ENCODE peak calls at places on chromosomes 5 and 9, in six cellular contexts. Z is GM12892; K is activated effector memory CD4-positive, alpha-beta T cell treated with Interleukin-2 at 50 U/mL for 16 hours; J is NCI-H510A; V is OCI-LY7; M is naive B cell. E is an unnamed sample.

GRCh38 chr5:78280261-78280660 is 14.2 kb downstream of the AP3B1 start:
- DNase-seq in Z (no peak), K (no peak), J (no peak), V (no peak), M (no peak), E (no peak)

GRCh38 chr9:82882133-82882532 is 180.8 kb downstream of the RASEF start:
- DNase-seq in Z (no peak), K (no peak), J (no peak), V (no peak), M (no peak), E (no peak)

GRCh38 chr9:136832581-136832980 is 9.7 kb upstream of the AJM1 start:
- DNase-seq in Z (no peak), K (no peak), J (no peak), V (no peak), M (no peak), E (no peak)

GRCh38 chr9:137243626-137244485 is 2.8 kb downstream of the TUBB4B start:
- DNase-seq in Z (no peak), K (no peak), J (no peak), V (no peak), M (no peak), E (no peak)

GRCh38 chr5:140795259-140795641 is 598 bp downstream of the PCDHA2 start:
- DNase-seq in Z (no peak), K (no peak), J (no peak), V (no peak), M (no peak), E (peak; percentile 36)

GRCh38 chr5:10279925-10280720 is 27.6 kb downstream of the CMBL start:
- DNase-seq in Z (no peak), K (no peak), J (no peak), V (no peak), M (no peak), E (no peak)

GRCh38 chr5:165325201-165325600 is 1819.8 kb downstream of the MAT2B start:
- DNase-seq in Z (no peak), K (no peak), J (no peak), V (no peak), M (no peak), E (no peak)

GRCh38 chr5:73067213-73067612 is 53.2 kb upstream of the TMEM171 start:
- DNase-seq in Z (no peak), K (no peak), J (no peak), V (no peak), M (no peak), E (no peak)

GRCh38 chr5:54390015-54390414 is 65.5 kb upstream of the HSPB3 start:
- DNase-seq in Z (no peak), K (no peak), J (peak; percentile 38), V (no peak), M (no peak), E (no peak)

GRCh38 chr5:111820072-111820471 is 63.1 kb upstream of the NREP start:
- DNase-seq in Z (no peak), K (no peak), J (no peak), V (peak; percentile 41), M (no peak), E (no peak)

GRCh38 chr9:97617939-97618416 is 15.2 kb downstream of the TSTD2 start:
- DNase-seq in Z (no peak), K (no peak), J (no peak), V (peak; percentile 5), M (no peak), E (no peak)

E was measured in 8988T.